ENCODE peak calls at places on chromosome 11, in four cellular contexts. One of them, this sample, is unnamed.

GRCh38 chr11:11621881-11622706 is at the start of gene GALNT18:
- DNase-seq in activated T-helper 1 cell treated with anti-CD3 and anti-CD28 coated beads, Interleukin-12 subunit alpha, Interleukin-12 subunit beta, Interleukin-2, Interleukin-4 antibody, amounts not matched to agents 30 ng/mL and 10 ng/mL and 1 ng/mL, durations not matched to agents 14 hours and 24 hours and 36 hours: peak; percentile 82
- DNase-seq in globus pallidus: peak; percentile 92
- DNase-seq in RPMI7951: peak; percentile 92
- DNase-seq in this sample: no peak

GRCh38 chr11:108601150-108601549 is 7.6 kb upstream of the EXPH5 start:
- DNase-seq in activated T-helper 1 cell treated with anti-CD3 and anti-CD28 coated beads, Interleukin-12 subunit alpha, Interleukin-12 subunit beta, Interleukin-2, Interleukin-4 antibody, amounts not matched to agents 30 ng/mL and 10 ng/mL and 1 ng/mL, durations not matched to agents 14 hours and 24 hours and 36 hours: no peak
- DNase-seq in globus pallidus: no peak
- DNase-seq in RPMI7951: no peak
- DNase-seq in this sample: no peak

GRCh38 chr11:115527534-115528125 is 23.4 kb upstream of the CADM1 start:
- DNase-seq in activated T-helper 1 cell treated with anti-CD3 and anti-CD28 coated beads, Interleukin-12 subunit alpha, Interleukin-12 subunit beta, Interleukin-2, Interleukin-4 antibody, amounts not matched to agents 30 ng/mL and 10 ng/mL and 1 ng/mL, durations not matched to agents 14 hours and 24 hours and 36 hours: no peak
- DNase-seq in globus pallidus: no peak
- DNase-seq in RPMI7951: no peak
- DNase-seq in this sample: no peak

GRCh38 chr11:65822760-65823528 is 10.8 kb upstream of the SNX32 start:
- DNase-seq in activated T-helper 1 cell treated with anti-CD3 and anti-CD28 coated beads, Interleukin-12 subunit alpha, Interleukin-12 subunit beta, Interleukin-2, Interleukin-4 antibody, amounts not matched to agents 30 ng/mL and 10 ng/mL and 1 ng/mL, durations not matched to agents 14 hours and 24 hours and 36 hours: no peak
- DNase-seq in globus pallidus: no peak
- DNase-seq in RPMI7951: no peak
- DNase-seq in this sample: no peak

GRCh38 chr11:122108192-122108799 is 7.7 kb downstream of the BLID start:
- DNase-seq in activated T-helper 1 cell treated with anti-CD3 and anti-CD28 coated beads, Interleukin-12 subunit alpha, Interleukin-12 subunit beta, Interleukin-2, Interleukin-4 antibody, amounts not matched to agents 30 ng/mL and 10 ng/mL and 1 ng/mL, durations not matched to agents 14 hours and 24 hours and 36 hours: no peak
- DNase-seq in globus pallidus: peak; percentile 75
- DNase-seq in RPMI7951: peak; percentile 68
- DNase-seq in this sample: no peak

GRCh38 chr11:5204787-5205186 is 4.3 kb upstream of the OR51V1 start:
- DNase-seq in activated T-helper 1 cell treated with anti-CD3 and anti-CD28 coated beads, Interleukin-12 subunit alpha, Interleukin-12 subunit beta, Interleukin-2, Interleukin-4 antibody, amounts not matched to agents 30 ng/mL and 10 ng/mL and 1 ng/mL, durations not matched to agents 14 hours and 24 hours and 36 hours: no peak
- DNase-seq in globus pallidus: peak; percentile 10
- DNase-seq in RPMI7951: peak; percentile 67
- DNase-seq in this sample: no peak

GRCh38 chr11:122724520-122724919 is 69.0 kb downstream of the UBASH3B start:
- DNase-seq in activated T-helper 1 cell treated with anti-CD3 and anti-CD28 coated beads, Interleukin-12 subunit alpha, Interleukin-12 subunit beta, Interleukin-2, Interleukin-4 antibody, amounts not matched to agents 30 ng/mL and 10 ng/mL and 1 ng/mL, durations not matched to agents 14 hours and 24 hours and 36 hours: no peak
- DNase-seq in globus pallidus: no peak
- DNase-seq in RPMI7951: peak; percentile 61
- DNase-seq in this sample: no peak

GRCh38 chr11:71129624-71130023 is 122.8 kb downstream of the SHANK2 start:
- DNase-seq in activated T-helper 1 cell treated with anti-CD3 and anti-CD28 coated beads, Interleukin-12 subunit alpha, Interleukin-12 subunit beta, Interleukin-2, Interleukin-4 antibody, amounts not matched to agents 30 ng/mL and 10 ng/mL and 1 ng/mL, durations not matched to agents 14 hours and 24 hours and 36 hours: no peak
- DNase-seq in globus pallidus: no peak
- DNase-seq in RPMI7951: peak; percentile 85
- DNase-seq in this sample: no peak

GRCh38 chr11:20672575-20672974 is 3.2 kb downstream of the NELL1 start:
- DNase-seq in activated T-helper 1 cell treated with anti-CD3 and anti-CD28 coated beads, Interleukin-12 subunit alpha, Interleukin-12 subunit beta, Interleukin-2, Interleukin-4 antibody, amounts not matched to agents 30 ng/mL and 10 ng/mL and 1 ng/mL, durations not matched to agents 14 hours and 24 hours and 36 hours: no peak
- DNase-seq in globus pallidus: no peak
- DNase-seq in RPMI7951: no peak
- DNase-seq in this sample: no peak